ENCODE peak calls at places on chromosomes 12 and 14, in four cellular contexts. S is HepG2, N is K562, G is GM12878. W is an unnamed sample.

GRCh38 chr14:77139540-77140342 is 1.9 kb downstream of the ZDHHC22 start:
- DNase-seq in S (peak), N (peak), G (no peak), W (peak)

GRCh38 chr12:31959701-31960391 is 631 bp downstream of the RESF1 start:
- DNase-seq in S (peak), N (peak), G (peak), W (peak)

GRCh38 chr14:105589161-105589925 is 63.0 kb downstream of the TMEM121 start:
- DNase-seq in S (no peak), N (no peak), G (no peak), W (no peak)

GRCh38 chr12:49296034-49296835 is 1.3 kb downstream of the PRPH start:
- DNase-seq in S (peak), N (peak), G (no peak), W (peak)

GRCh38 chr14:99660006-99660566 is 15.2 kb downstream of the HHIPL1 start:
- DNase-seq in S (no peak), N (no peak), G (no peak), W (no peak)

GRCh38 chr12:120468271-120468845 is 1.2 kb downstream of the SRSF9 start:
- DNase-seq in S (peak), N (peak), G (no peak), W (no peak)

GRCh38 chr12:2273288-2273687 is 220.5 kb downstream of the CACNA1C start:
- DNase-seq in S (no peak), N (no peak), G (no peak), W (no peak)

GRCh38 chr12:45379261-45379660 is 163.4 kb downstream of the ANO6 start:
- DNase-seq in S (no peak), N (peak), G (no peak), W (no peak)

GRCh38 chr12:76706761-76707160 is 57.2 kb upstream of the ZDHHC17 start:
- DNase-seq in S (no peak), N (no peak), G (no peak), W (no peak)

GRCh38 chr14:81435048-81435577 is 35.0 kb upstream of the STON2 start:
- DNase-seq in S (no peak), N (no peak), G (no peak), W (no peak)

GRCh38 chr12:15469342-15469741 is 147.0 kb downstream of the PTPRO start:
- DNase-seq in S (no peak), N (no peak), G (no peak), W (no peak)

GRCh38 chr12:124625867-124626675 is 58.7 kb upstream of the NCOR2 start:
- DNase-seq in S (peak), N (peak), G (no peak), W (no peak)

GRCh38 chr14:102020058-102020971 is 55.9 kb downstream of the DYNC1H1 start:
- DNase-seq in S (no peak), N (no peak), G (no peak), W (no peak)

GRCh38 chr12:68559984-68560822 is 50.5 kb upstream of the RAP1B start:
- DNase-seq in S (no peak), N (peak), G (no peak), W (no peak)

GRCh38 chr14:69484444-69485113 is at the start of gene PLEKHD1:
- DNase-seq in S (no peak), N (no peak), G (no peak), W (no peak)

GRCh38 chr12:5846950-5847349 is 98.1 kb downstream of the ANO2 start:
- DNase-seq in S (no peak), N (no peak), G (no peak), W (no peak)

GRCh38 chr12:12810507-12811143 is 2.5 kb upstream of the DDX47 start:
- DNase-seq in S (no peak), N (peak), G (no peak), W (no peak)

GRCh38 chr12:116140559-116140958 is 136.9 kb downstream of the MED13L start:
- DNase-seq in S (no peak), N (no peak), G (no peak), W (no peak)

GRCh38 chr14:24071144-24071697 is at the start of gene CPNE6:
- DNase-seq in S (no peak), N (no peak), G (no peak), W (no peak)

GRCh38 chr12:42574879-42575278 is 14.7 kb downstream of the PRICKLE1 start:
- DNase-seq in S (no peak), N (no peak), G (no peak), W (no peak)

GRCh38 chr12:115070313-115070712 is 386.3 kb upstream of the TBX3 start:
- DNase-seq in S (no peak), N (no peak), G (no peak), W (no peak)

GRCh38 chr12:1977588-1977987 is 26.7 kb downstream of the DCP1B start:
- DNase-seq in S (no peak), N (no peak), G (no peak), W (no peak)

GRCh38 chr12:47114481-47114892 is 34.7 kb upstream of the AMIGO2 start:
- DNase-seq in S (no peak), N (peak), G (no peak), W (no peak)

GRCh38 chr14:30143617-30144016 is 216.0 kb upstream of the PRKD1 start:
- DNase-seq in S (no peak), N (no peak), G (no peak), W (no peak)

GRCh38 chr12:12807970-12808702 is 5.0 kb upstream of the DDX47 start:
- DNase-seq in S (no peak), N (no peak), G (peak), W (no peak)

GRCh38 chr12:48198619-48198973 is 4.5 kb downstream of the OR10AD1 start:
- DNase-seq in S (no peak), N (peak), G (no peak), W (peak)

GRCh38 chr12:48999371-49000131 is at the start of gene DDN:
- DNase-seq in S (no peak), N (peak), G (no peak), W (peak)

GRCh38 chr14:104913413-104913812 is 11.3 kb upstream of the PLD4 start:
- DNase-seq in S (no peak), N (no peak), G (no peak), W (no peak)

GRCh38 chr14:91367173-91368171 is 50.1 kb downstream of the CCDC88C start:
- DNase-seq in S (no peak), N (no peak), G (peak), W (no peak)

GRCh38 chr12:23221066-23221465 is 596.1 kb downstream of the ETNK1 start:
- DNase-seq in S (no peak), N (peak), G (no peak), W (peak)

GRCh38 chr12:108666326-108666995 is 32.8 kb upstream of the SELPLG start:
- DNase-seq in S (peak), N (no peak), G (no peak), W (no peak)

GRCh38 chr12:32419520-32419960 is 20.2 kb downstream of the FGD4 start:
- DNase-seq in S (no peak), N (peak), G (no peak), W (no peak)

GRCh38 chr14:89926709-89927108 is 27.8 kb downstream of the EFCAB11 start:
- DNase-seq in S (peak), N (no peak), G (no peak), W (no peak)

DNA sequence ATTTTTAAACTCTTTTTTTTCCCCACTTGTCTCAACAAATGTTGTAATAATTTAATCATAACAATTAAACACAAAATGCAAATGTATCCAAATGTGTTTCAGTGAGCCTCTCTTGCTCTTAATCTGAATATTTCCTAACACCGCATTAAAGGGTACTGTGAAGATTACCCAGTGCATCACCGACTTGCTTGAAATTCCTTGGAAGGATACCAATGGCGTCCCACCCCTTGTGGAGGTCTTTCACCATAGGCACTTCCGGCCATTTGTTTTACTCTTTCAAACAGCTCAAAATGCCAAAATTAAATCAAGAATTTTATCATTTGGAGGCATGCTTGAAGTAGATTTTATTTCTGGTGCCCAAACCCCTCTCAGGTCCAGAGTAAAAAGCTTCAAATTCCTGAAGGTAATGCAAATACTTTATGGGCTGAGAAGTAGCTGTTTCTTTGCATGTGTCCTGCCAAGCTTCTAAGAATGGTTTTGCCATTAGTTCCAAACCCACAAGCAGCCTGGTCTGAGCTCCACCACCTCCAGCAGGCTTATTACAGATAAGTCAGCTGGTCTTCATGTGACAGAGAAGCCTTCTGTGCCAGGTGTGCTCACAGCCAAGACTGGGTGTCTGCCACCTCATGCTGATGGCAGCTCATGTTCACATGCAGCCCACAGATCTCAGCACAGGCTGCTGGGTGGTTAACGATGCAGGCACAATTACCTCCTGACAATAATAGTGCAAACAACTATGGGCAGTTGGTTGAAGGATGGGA is 16.4 kb upstream of the NUDT4 start:
- DNase-seq in S (no peak), N (no peak), G (no peak), W (no peak)
- TF ChIP-seq FOXK2 in S (no peak), N (no peak), G (no peak), W (no peak)

GRCh38 chr12:110819150-110819549 is 27.6 kb upstream of the CCDC63 start:
- DNase-seq in S (no peak), N (no peak), G (no peak), W (no peak)

GRCh38 chr12:110816761-110817160 is 30.0 kb upstream of the CCDC63 start:
- DNase-seq in S (no peak), N (no peak), G (no peak), W (no peak)

GRCh38 chr12:110821917-110822316 is 24.9 kb upstream of the CCDC63 start:
- DNase-seq in S (no peak), N (no peak), G (no peak), W (no peak)

GRCh38 chr12:110818511-110818910 is 28.3 kb upstream of the CCDC63 start:
- DNase-seq in S (no peak), N (no peak), G (no peak), W (no peak)

DNA sequence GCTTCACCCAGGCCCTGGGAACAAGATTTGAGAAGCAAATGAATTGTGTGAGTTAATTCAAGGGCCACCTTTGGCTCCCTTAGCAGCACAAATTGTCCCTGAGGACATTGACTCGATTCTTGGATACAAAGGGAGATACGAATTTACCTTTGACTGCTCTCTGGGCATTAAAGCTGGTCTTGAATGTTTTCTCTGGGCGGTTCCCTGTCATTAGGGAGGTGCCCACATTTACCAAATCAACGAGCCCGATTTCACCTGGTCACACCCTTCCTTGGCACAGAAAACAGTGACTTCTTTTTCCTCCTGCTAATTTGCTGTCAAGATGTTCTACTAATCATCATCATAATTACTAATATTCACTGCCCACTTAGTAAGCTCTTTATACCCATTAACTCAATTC is 27.1 kb upstream of the CCDC63 start:
- DNase-seq in S (no peak), N (no peak), G (no peak), W (no peak)
- TF ChIP-seq FOXK2 in S (no peak), N (no peak), G (no peak), W (no peak)

GRCh38 chr12:104573-105081 is 38.1 kb downstream of the IQSEC3 start:
- DNase-seq in S (peak), N (no peak), G (no peak), W (peak)

GRCh38 chr12:99605-100004 is 33.0 kb downstream of the IQSEC3 start:
- DNase-seq in S (no peak), N (no peak), G (no peak), W (no peak)

GRCh38 chr12:102879-103168 is 36.3 kb downstream of the IQSEC3 start:
- DNase-seq in S (no peak), N (no peak), G (no peak), W (no peak)

GRCh38 chr12:103169-103981 is 36.8 kb downstream of the IQSEC3 start:
- DNase-seq in S (no peak), N (peak), G (no peak), W (peak)

DNA sequence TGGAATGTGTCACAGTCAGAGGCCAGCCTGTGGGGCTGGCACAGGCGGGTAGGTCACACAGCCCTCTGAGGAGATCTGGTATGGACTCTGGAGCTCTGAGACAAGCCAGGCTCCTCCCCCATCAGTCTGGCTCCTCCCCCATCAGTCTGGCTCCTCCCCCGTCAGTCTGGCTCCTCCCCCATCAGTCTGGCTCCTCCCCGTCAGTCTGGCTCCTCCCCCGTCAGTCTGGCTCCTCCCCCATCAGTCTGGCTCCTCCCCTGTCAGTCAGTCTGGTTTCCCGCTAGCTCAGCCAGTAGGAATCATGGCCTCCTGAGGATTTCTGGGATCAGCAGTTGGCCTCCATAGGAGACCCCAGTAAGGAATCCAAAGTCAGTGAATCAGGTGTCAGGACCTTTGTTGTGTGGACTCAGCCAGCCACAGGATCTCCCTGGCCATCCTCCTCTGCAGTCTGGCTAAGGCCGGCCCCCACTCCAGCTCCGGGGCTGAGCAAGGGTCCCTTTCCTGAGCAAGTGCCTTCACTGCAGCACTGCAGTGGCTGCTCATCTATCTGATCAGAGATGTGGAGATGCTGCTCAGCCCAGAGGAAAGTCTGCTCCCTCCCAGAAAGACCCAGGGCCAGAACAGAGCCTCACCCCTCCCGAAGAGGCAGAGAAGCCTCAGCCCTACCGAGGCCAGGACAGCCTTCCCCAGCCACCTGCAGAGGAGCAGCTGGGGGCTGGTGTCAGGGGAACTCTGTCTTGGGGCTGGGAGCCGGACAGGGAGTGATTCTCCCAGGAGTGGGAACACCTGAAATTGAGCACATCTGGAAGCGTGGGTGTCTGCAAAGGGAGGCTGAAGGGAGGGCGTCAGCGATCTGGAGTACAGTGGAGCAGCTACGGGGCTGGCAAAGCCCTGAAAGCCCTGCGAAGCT is 35.7 kb downstream of the IQSEC3 start:
- DNase-seq in S (no peak), N (peak), G (no peak), W (peak)
- TF ChIP-seq FOXK2 in S (no peak), N (no peak), G (no peak), W (no peak)

GRCh38 chr14:53401646-53402045 is 248.5 kb upstream of the DDHD1 start:
- DNase-seq in S (no peak), N (no peak), G (no peak), W (no peak)
- TF ChIP-seq FOXK2 in S (no peak), N (no peak), G (no peak), W (no peak)

W was measured in HEK293T.